ENCODE peak calls at places on chromosomes 3 and 15, in six cellular contexts. V is AG09309, M is cardiac muscle cell, Y is GM12878, Z is endothelial cell of umbilical vein, W is right lobe of liver. H is an unnamed sample.

GRCh38 chr3:176855901-176856486 is 341.3 kb downstream of the TBL1XR1 start:
- DNase-seq in Z (peak), M (no peak), V (no peak), Y (no peak), W (no peak), H (no peak)

GRCh38 chr15:45129651-45130129 is at the start of the genes DUOX1 and DUOXA1:
- DNase-seq in W (no peak), Z (no peak), V (no peak), M (no peak), Y (no peak), H (no peak)

GRCh38 chr3:127860223-127860622 is 37.9 kb upstream of the MGLL start:
- DNase-seq in W (no peak), V (no peak), Z (no peak), M (no peak), Y (no peak), H (no peak)

GRCh38 chr15:58770519-58770856 is 614 bp upstream of the MINDY2 start:
- DNase-seq in Z (no peak), M (peak), W (no peak), Y (no peak), V (peak), H (peak)

GRCh38 chr15:29822100-29822684 is at the start of gene TJP1:
- DNase-seq in M (peak), V (no peak), W (peak), Z (peak), Y (no peak), H (no peak)

GRCh38 chr15:101807345-101807945 is 4.1 kb downstream of the OR4F6 start:
- DNase-seq in V (peak), M (no peak), W (no peak), Y (no peak), Z (no peak), H (no peak)

GRCh38 chr15:72271895-72272212 is 500 bp downstream of the PARP6 start:
- DNase-seq in M (peak), V (no peak), Z (peak), W (no peak), Y (no peak), H (no peak)

GRCh38 chr3:45929042-45929679 is 14.1 kb upstream of the CXCR6 start:
- DNase-seq in M (peak), W (no peak), Y (no peak), V (no peak), Z (peak), H (peak)

GRCh38 chr3:152818027-152818426 is 16.9 kb upstream of the P2RY1 start:
- DNase-seq in V (no peak), W (no peak), M (no peak), Z (no peak), Y (no peak), H (no peak)

GRCh38 chr3:152817400-152817799 is 17.5 kb upstream of the P2RY1 start:
- DNase-seq in W (no peak), V (no peak), Z (no peak), M (no peak), Y (no peak), H (no peak)

GRCh38 chr3:152811974-152812760 is 22.8 kb upstream of the P2RY1 start:
- DNase-seq in Z (no peak), V (no peak), Y (no peak), M (no peak), W (no peak), H (no peak)
- TF ChIP-seq CTCF in Z (no peak), V (no peak), Y (no peak), M (no peak), W (no peak), H (no peak)

DNA sequence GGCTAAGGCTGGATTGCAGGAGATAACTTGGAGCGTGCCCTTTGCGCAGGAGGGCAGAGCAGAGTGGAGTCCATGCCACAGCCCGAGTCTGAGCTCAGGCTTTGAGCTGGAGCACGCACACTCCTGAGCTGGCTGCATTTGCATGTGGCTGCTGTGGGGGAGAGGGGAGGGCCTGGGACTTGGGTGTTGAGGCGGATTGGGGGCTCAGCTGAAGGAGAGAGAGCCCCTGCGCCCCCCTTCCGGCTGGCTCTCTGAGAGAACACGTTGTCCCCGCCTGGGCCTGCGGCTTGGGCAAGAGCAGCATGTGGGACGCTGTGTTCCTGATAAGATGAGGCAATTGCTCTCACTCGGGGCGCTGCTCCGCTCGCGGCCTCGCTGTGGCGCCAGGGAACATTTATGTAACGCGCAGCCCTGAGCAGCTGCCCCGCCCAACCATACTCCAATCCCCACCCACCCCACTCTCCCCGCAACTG is 39.1 kb downstream of the KLF13 start:
- DNase-seq in M (peak), V (peak), Y (no peak), W (peak), Z (no peak), H (peak)
- TF ChIP-seq CTCF in M (peak), V (peak), Y (peak), W (peak), Z (peak), H (peak)

GRCh38 chr3:51966941-51967383 is 292 bp downstream of the PCBP4 start:
- DNase-seq in Y (no peak), Z (no peak), M (no peak), V (no peak), W (no peak), H (no peak)
- TF ChIP-seq CTCF in Y (no peak), Z (no peak), M (no peak), V (no peak), W (no peak), H (no peak)

GRCh38 chr3:155354658-155355057 is 61.2 kb upstream of the STRIT1 start:
- DNase-seq in Z (no peak), W (peak), M (no peak), V (no peak), Y (no peak), H (no peak)
- TF ChIP-seq CTCF in Z (no peak), W (no peak), M (no peak), V (no peak), Y (no peak), H (no peak)

DNA sequence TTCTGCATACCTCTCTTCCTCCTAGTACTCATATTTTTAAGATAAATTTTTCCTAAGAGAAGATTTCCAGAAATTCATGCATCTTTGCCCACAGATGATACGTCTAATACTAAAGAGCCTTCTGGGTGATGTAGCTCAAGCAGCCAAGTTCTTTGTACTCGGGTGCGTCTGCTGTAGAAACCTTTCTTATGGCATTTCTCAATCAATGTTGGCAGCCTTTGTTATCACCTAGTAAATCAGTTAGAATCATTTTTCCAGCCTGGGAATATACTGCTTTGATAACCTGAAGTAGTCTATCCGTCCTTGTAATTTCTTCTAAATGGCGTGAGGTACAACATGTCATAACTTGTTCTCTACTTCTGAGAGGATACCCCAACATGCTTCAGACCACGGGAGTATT is 104.5 kb downstream of the GOLIM4 start:
- DNase-seq in W (no peak), V (no peak), M (no peak), Z (no peak), Y (no peak), H (no peak)
- TF ChIP-seq CTCF in W (no peak), V (no peak), M (no peak), Z (no peak), Y (no peak), H (no peak)

DNA sequence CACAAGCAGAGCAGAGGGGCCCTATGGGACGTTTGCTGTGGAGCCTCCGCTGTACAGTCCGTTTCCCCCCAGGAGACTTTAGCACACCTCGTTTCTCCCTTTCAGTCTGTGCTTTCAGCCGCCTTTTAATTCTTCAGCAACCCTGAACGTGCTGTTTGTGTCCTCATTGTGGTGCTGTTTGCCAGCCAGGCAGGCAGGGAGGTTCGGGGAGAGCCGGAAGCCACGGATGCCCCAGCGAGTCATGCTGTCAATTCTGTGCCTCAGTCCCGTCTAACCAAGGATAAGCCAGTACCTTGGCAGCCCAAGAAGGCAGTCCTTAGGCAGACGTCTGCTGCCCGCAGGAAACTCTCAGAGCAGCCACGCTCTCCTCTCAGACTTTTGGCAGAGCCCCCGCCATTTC is 158.7 kb downstream of the UACA start:
- DNase-seq in V (no peak), Z (peak), Y (no peak), W (no peak), M (peak), H (no peak)
- TF ChIP-seq CTCF in V (no peak), Z (peak), Y (no peak), W (no peak), M (peak), H (no peak)

GRCh38 chr3:48688032-48688736 is 2.5 kb upstream of the NCKIPSD start:
- DNase-seq in Y (no peak), Z (no peak), V (no peak), M (no peak), W (no peak), H (no peak)
- TF ChIP-seq CTCF in Y (no peak), Z (no peak), V (no peak), M (no peak), W (no peak), H (no peak)

GRCh38 chr3:19543212-19543841 is 390.7 kb downstream of the EFHB start:
- DNase-seq in V (no peak), Y (peak), M (peak), Z (no peak), W (no peak), H (peak)
- TF ChIP-seq CTCF in V (no peak), Y (peak), M (no peak), Z (no peak), W (peak), H (peak)

DNA sequence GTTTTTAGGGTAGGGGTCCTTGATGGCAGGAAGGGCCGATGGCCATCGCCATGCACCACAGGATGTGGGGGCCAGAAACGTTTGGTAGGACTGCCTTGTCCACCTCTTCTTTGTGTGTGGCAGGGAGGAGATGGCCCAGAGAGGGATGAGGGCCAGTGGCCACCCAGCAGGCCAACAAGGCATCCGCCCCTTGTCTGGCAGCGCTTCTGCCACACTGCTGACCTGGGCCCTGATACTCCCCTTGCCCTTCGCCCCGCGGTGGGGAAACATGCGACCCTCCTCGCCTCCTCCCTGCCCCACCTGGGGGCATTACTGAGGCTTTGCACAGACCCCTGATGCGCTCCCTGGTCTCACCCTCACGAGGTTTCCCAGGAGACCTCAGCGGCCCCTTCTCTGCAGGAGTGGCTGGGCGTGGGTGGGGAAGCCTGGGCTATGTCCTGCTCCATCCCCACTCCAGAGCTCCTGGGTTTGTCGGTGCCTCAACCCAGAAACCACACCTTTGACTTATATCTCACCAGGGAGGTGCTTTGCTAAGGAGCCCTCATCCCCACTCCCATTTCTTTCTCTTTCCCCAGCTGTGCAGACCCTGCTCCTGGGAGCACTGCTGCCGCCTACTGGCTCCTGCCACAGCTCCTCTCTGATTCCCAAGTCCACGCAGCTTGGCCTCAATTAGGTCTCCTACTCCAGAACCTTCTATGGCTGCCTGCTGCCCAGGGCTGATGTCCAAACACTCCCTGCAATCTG is 38.7 kb downstream of the FEM1B start:
- DNase-seq in W (peak), Z (peak), V (no peak), M (peak), Y (no peak), H (no peak)
- TF ChIP-seq CTCF in W (peak), Z (peak), V (no peak), M (peak), Y (peak), H (peak)

DNA sequence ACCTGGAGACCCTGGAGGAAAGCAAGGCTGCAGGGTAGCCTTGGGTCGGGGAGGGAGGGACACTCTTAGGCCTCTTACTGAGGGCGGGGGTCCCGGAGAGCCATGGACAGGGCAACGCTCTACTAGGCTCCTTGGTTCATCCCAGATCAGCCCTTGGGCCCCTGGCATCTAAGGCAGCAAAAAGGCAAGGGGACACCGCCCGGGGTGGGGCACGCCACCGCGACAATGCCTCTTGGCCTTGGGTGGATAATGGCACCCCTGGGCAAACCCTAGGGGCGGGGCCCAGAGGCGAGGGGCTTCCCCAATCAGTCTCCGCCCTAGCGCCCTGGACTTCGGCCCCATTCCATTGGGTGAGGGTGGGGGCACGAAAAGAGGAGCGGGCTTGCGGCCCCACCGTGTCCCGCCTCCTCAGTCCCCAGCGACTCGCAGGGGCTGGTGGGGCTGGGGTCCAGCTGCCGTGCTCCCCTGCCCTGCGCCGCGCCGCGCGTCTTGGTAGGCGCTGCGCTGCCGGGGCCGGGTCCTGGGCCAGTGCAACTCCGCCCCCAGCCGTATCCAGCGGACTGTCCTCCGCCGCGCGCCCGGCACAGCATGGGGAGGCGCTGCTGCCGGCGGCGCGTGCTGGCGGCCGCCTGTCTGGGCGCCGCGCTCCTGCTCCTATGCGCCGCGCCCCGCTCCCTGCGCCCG is at the start of gene CHST13:
- DNase-seq in W (peak), V (no peak), Y (no peak), M (peak), Z (no peak), H (no peak)
- TF ChIP-seq CTCF in W (peak), V (no peak), Y (no peak), M (no peak), Z (no peak), H (no peak)

H was measured in GM13977.